ENCODE peak calls at places on chromosomes 12 and 14, in four cellular contexts. O is neural crest cell, N is DMS79 treated with DMSO at 0.1 percent for 48 hours, G is amygdala. Z is an unnamed sample.

GRCh38 chr14:72904840-72905561 is 11.1 kb upstream of the DPF3 start:
- DNase-seq in G (peak), O (peak), N (peak), Z (peak)

GRCh38 chr12:113424915-113425823 is 3.0 kb downstream of the SDSL start:
- DNase-seq in G (peak), O (peak), N (no peak), Z (no peak)

GRCh38 chr12:57637364-57637763 is 4.4 kb upstream of the B4GALNT1 start:
- DNase-seq in G (no peak), O (no peak), N (no peak), Z (no peak)

GRCh38 chr12:122895290-122895689 is 634 bp downstream of the VPS37B start:
- DNase-seq in N (no peak), O (no peak), G (no peak), Z (no peak)

GRCh38 chr14:51395361-51395849 is 155.4 kb downstream of the TMX1 start:
- DNase-seq in G (no peak), N (peak), O (peak), Z (peak)

GRCh38 chr14:70156602-70157001 is 32.1 kb downstream of the SLC8A3 start:
- DNase-seq in G (no peak), N (no peak), O (no peak), Z (no peak)

GRCh38 chr14:84453541-84453940 is 1076.4 kb upstream of the FLRT2 start:
- DNase-seq in N (no peak), O (no peak), G (no peak), Z (no peak)

GRCh38 chr12:19045421-19045820 is 84.1 kb upstream of the PLEKHA5 start:
- DNase-seq in O (no peak), N (no peak), G (no peak), Z (no peak)

GRCh38 chr14:22383515-22384166 is 205.4 kb downstream of the DAD1 start:
- DNase-seq in N (no peak), O (no peak), G (no peak), Z (no peak)

GRCh38 chr12:44584625-44585024 is 291.5 kb downstream of the NELL2 start:
- DNase-seq in N (no peak), G (no peak), O (no peak), Z (no peak)

GRCh38 chr12:113109872-113110623 is 25.5 kb downstream of the RASAL1 start:
- DNase-seq in N (no peak), O (no peak), G (no peak), Z (no peak)

GRCh38 chr14:27739657-27740156 is 1026.9 kb upstream of the FOXG1 start:
- DNase-seq in O (no peak), N (peak), G (no peak), Z (no peak)

GRCh38 chr12:46402451-46402850 is 29.9 kb upstream of the SLC38A2 start:
- DNase-seq in N (no peak), G (no peak), O (no peak), Z (no peak)

GRCh38 chr12:68293347-68293746 is 38.8 kb downstream of the MDM1 start:
- DNase-seq in O (no peak), G (no peak), N (no peak), Z (no peak)

GRCh38 chr14:32968972-32969544 is 30.4 kb downstream of the NPAS3 start:
- DNase-seq in N (no peak), G (no peak), O (no peak), Z (no peak)

GRCh38 chr12:93002278-93003054 is 73.4 kb upstream of the EEA1 start:
- DNase-seq in G (no peak), N (no peak), O (no peak), Z (no peak)

GRCh38 chr12:96780330-96780729 is 126.7 kb upstream of the NEDD1 start:
- DNase-seq in N (no peak), O (no peak), G (no peak), Z (no peak)

GRCh38 chr12:75585309-75585708 is 73.9 kb upstream of the KRR1 start:
- DNase-seq in G (no peak), N (no peak), O (no peak), Z (no peak)

GRCh38 chr14:55271572-55272414 is 572 bp downstream of the FBXO34 start:
- DNase-seq in O (peak), G (peak), N (peak), Z (peak)

GRCh38 chr12:57016348-57016747 is at the start of gene TAC3:
- DNase-seq in N (no peak), G (no peak), O (no peak), Z (no peak)

GRCh38 chr12:130121246-130122005 is 40.8 kb upstream of the FZD10 start:
- DNase-seq in N (no peak), G (no peak), O (no peak), Z (no peak)

GRCh38 chr14:61870163-61870562 is 107.9 kb downstream of the SNAPC1 start:
- DNase-seq in G (no peak), N (no peak), O (no peak), Z (no peak)

GRCh38 chr12:591167-591570 is 72.1 kb downstream of the NINJ2 start:
- DNase-seq in O (no peak), N (no peak), G (no peak), Z (no peak)

GRCh38 chr12:67766370-67766769 is 117.8 kb downstream of the DYRK2 start:
- DNase-seq in O (no peak), G (no peak), N (no peak), Z (no peak)

GRCh38 chr12:111404362-111405148 is 1.2 kb upstream of the SH2B3 start:
- DNase-seq in N (no peak), O (no peak), G (no peak), Z (no peak)

GRCh38 chr12:4148418-4149056 is 125.0 kb upstream of the CCND2 start:
- DNase-seq in N (no peak), G (no peak), O (no peak), Z (no peak)

GRCh38 chr14:75399819-75400678 is 27.8 kb upstream of the JDP2 start:
- DNase-seq in O (no peak), G (peak), N (peak), Z (peak)

GRCh38 chr12:115947696-115948062 is 329.8 kb downstream of the MED13L start:
- DNase-seq in O (no peak), N (no peak), G (no peak), Z (no peak)

GRCh38 chr14:39426605-39427004 is 5.6 kb downstream of the FBXO33 start:
- DNase-seq in G (no peak), N (no peak), O (no peak), Z (no peak)

GRCh38 chr12:96901175-96901574 is 5.9 kb upstream of the NEDD1 start:
- DNase-seq in O (no peak), N (no peak), G (no peak), Z (no peak)

GRCh38 chr12:98582093-98582492 is 11.4 kb upstream of the SLC25A3 start:
- DNase-seq in N (no peak), G (no peak), O (no peak), Z (no peak)

GRCh38 chr12:105278043-105278697 is 42.2 kb upstream of the APPL2 start:
- DNase-seq in N (no peak), O (no peak), G (no peak), Z (no peak)

GRCh38 chr12:124428792-124429281 is 133.9 kb downstream of the RFLNA start:
- DNase-seq in G (no peak), N (no peak), O (no peak), Z (no peak)

GRCh38 chr14:75282166-75282547 is 3.5 kb downstream of the FOS start:
- DNase-seq in G (no peak), O (no peak), N (no peak), Z (no peak)

Z was measured in dorsolateral prefrontal cortex.